ENCODE peak calls at places on chromosomes 16 and 17, in seven cellular contexts. I is IMR-90, E is H9, Q is mesendoderm, A is H1, L is trophoblast cell, W is neuronal stem cell. S is an unnamed sample.

GRCh38 chr16:53672461-53672860 is 31.2 kb downstream of the RPGRIP1L start:
- DNase-seq in W (no peak), E (no peak), I (no peak), L (no peak), Q (no peak), A (no peak), S (no peak)

GRCh38 chr17:67246398-67246647 is 1.3 kb upstream of the HELZ start:
- DNase-seq in E (no peak), I (peak), W (peak), L (no peak), Q (no peak), A (no peak), S (peak)

GRCh38 chr16:86910821-86911220 is 332.5 kb downstream of the FOXL1 start:
- DNase-seq in L (no peak), Q (no peak), I (no peak), E (no peak), A (no peak), W (no peak), S (no peak)

GRCh38 chr17:7833795-7834553 is at the start of gene KDM6B:
- DNase-seq in I (peak), E (peak), Q (peak), L (peak), A (no peak), W (peak), S (peak)

GRCh38 chr17:77216435-77216980 is 75.7 kb downstream of the SEC14L1 start:
- DNase-seq in L (no peak), I (no peak), A (no peak), Q (no peak), W (no peak), E (no peak), S (no peak)

GRCh38 chr17:48842746-48843145 is 11.9 kb downstream of the CALCOCO2 start:
- DNase-seq in Q (no peak), A (no peak), W (no peak), I (peak), L (no peak), E (no peak), S (no peak)

GRCh38 chr17:19551148-19551547 is 17.5 kb downstream of the SLC47A1 start:
- DNase-seq in W (no peak), E (no peak), A (no peak), I (no peak), Q (no peak), L (no peak), S (no peak)

GRCh38 chr16:86392751-86393150 is 117.6 kb upstream of the FOXF1 start:
- DNase-seq in L (no peak), A (no peak), E (no peak), I (peak), W (no peak), Q (no peak), S (peak)

GRCh38 chr16:46911650-46912049 is 27.5 kb downstream of the GPT2 start:
- DNase-seq in Q (no peak), E (no peak), W (no peak), L (no peak), A (no peak), I (no peak), S (no peak)

GRCh38 chr17:30290696-30291570 is 811 bp downstream of the BLMH start:
- DNase-seq in A (no peak), W (peak), I (peak), E (peak), L (peak), Q (peak), S (peak)

GRCh38 chr17:77137111-77137510 is 3.7 kb upstream of the SEC14L1 start:
- DNase-seq in E (no peak), I (no peak), L (no peak), Q (no peak), A (no peak), W (no peak), S (no peak)

GRCh38 chr17:76772842-76773521 is 35.1 kb downstream of the MFSD11 start:
- DNase-seq in I (peak), E (no peak), L (no peak), A (no peak), Q (peak), W (no peak), S (peak)

GRCh38 chr16:67641779-67642708 is 2.9 kb upstream of the CARMIL2 start:
- DNase-seq in L (no peak), A (no peak), W (no peak), Q (no peak), E (no peak), I (peak), S (no peak)

GRCh38 chr16:67645397-67646121 is 615 bp downstream of the CARMIL2 start:
- DNase-seq in L (no peak), Q (no peak), W (no peak), E (no peak), A (no peak), I (no peak), S (no peak)

GRCh38 chr16:67647111-67647651 is 2.2 kb downstream of the CARMIL2 start:
- DNase-seq in A (no peak), E (no peak), I (no peak), L (no peak), Q (no peak), W (no peak), S (no peak)

GRCh38 chr16:67647681-67648080 is 2.7 kb downstream of the CARMIL2 start:
- DNase-seq in E (no peak), I (no peak), A (no peak), L (no peak), Q (no peak), W (no peak), S (no peak)

GRCh38 chr16:67644038-67644437 is 906 bp upstream of the CARMIL2 start:
- DNase-seq in I (no peak), E (no peak), Q (no peak), L (no peak), W (no peak), A (no peak), S (no peak)
- H3K9ac ChIP-seq in I (no peak), E (no peak), Q (no peak), L (no peak), W (no peak), A (no peak), S (no peak)

GRCh38 chr17:33973491-33973890 is 281.6 kb upstream of the CCL2 start:
- DNase-seq in I (no peak), W (no peak), E (peak), Q (no peak), A (no peak), L (no peak), S (no peak)
- H2AK5ac ChIP-seq in I (no peak), W (no peak), E (no peak), Q (no peak), A (no peak), L (no peak), S (no peak)

DNA sequence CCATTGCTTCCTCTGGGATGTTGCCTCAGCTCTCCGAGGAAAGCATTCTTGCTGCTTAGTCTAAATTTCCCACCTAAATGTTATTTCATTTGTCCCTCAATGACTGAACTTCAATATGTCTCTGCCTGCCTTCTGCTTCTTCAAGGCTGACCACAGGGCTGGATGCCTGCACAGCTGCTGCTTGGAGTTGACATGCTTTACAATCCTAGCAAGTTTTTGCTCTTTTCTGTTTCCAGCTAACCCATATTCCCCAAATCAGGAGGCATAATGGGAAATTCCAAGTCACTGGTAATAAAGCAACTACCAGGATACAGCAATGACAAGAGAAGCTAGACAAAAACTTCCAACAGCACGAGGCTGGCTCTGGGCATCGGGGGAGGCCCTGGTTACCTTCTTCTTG is 48.9 kb downstream of the GTF3C1 start:
- DNase-seq in E (no peak), L (peak), I (no peak), Q (no peak), A (no peak), W (no peak), S (no peak)
- H3K9ac ChIP-seq in E (no peak), L (no peak), I (no peak), Q (no peak), A (no peak), W (no peak), S (no peak)

GRCh38 chr16:26348095-26348494 is 656.3 kb downstream of the HS3ST4 start:
- DNase-seq in W (no peak), E (no peak), Q (no peak), A (no peak), I (no peak), L (no peak), S (no peak)
- H2AK5ac ChIP-seq in W (no peak), E (no peak), Q (no peak), A (no peak), I (no peak), L (no peak), S (no peak)

GRCh38 chr17:915416-916201 is 64.0 kb downstream of the NXN start:
- DNase-seq in Q (no peak), E (no peak), A (no peak), L (no peak), W (no peak), I (no peak), S (no peak)
- H3K9ac ChIP-seq in Q (peak), E (no peak), A (no peak), L (no peak), W (no peak), I (no peak), S (peak)

DNA sequence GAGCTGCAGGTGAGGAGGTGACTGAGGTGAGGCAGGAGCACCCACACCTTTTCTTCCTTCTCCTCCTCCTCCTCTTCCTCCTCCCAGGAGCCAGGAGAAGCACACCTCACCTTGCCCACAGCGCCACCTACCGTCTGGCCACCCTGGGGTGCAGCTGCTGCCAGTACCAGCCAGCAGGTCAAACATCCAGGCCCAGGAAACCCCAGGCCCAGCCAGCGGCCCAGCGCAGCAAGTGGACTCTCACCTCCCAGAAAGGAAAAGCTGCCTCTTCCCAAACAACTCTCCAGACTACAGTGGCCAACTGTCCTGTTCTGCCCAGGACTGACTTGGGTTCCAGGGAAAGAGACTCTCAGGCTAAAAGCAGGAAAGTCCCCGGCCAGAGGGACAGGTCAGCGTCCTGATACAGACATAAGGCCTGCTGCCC is 22.7 kb downstream of the PEMT start:
- DNase-seq in L (peak), Q (peak), A (peak), I (peak), W (peak), E (peak), S (peak)
- H2AK5ac ChIP-seq in L (no peak), Q (no peak), A (no peak), I (no peak), W (peak), E (no peak), S (no peak)

GRCh38 chr16:11561440-11561797 is 25.3 kb downstream of the LITAF start:
- DNase-seq in L (no peak), I (no peak), E (no peak), W (no peak), Q (no peak), A (no peak), S (peak)
- H3K9ac ChIP-seq in L (no peak), I (peak), E (no peak), W (no peak), Q (peak), A (no peak), S (no peak)

DNA sequence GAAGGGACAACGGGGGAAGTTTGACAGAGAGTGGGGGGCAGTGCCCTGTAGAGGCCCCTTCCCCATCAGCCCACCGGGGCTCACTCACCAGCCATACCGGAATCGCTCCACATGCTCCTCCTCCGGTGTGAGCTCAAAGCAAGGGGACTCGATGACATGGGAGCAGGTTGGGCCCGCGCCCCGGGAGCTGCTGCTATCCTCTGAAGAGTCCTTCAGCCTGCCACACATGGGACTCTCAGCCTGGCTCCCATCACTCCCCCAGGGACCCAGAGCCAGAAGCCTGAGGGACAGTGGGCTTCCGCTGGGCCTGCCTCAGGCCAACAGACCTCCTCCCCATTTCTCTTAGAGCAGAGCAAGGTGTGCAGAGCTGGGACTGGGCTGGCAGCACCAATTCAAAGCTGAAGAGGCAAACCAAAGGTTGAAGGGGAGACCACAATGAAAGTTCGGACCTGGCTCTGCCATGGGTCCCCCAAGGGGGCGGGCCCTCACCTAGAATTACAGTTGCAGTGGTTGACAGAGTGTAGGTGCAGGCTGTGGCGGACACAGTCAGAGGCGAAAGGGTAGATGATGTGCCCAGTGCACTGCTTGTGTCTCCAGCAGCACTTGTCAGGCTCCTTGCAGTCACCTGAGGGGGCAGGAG is 7.3 kb downstream of the PROCA1 start:
- DNase-seq in W (no peak), A (no peak), I (no peak), Q (no peak), L (no peak), E (no peak), S (no peak)
- H2AK5ac ChIP-seq in W (no peak), A (no peak), I (no peak), Q (no peak), L (no peak), E (no peak), S (no peak)

S was measured in mesenchymal stem cell.